ENCODE peak calls at places on chromosome 10, in seven cellular contexts. W, M, P, C, I, V and H are unnamed samples.
A peak's percentile ranks its signal among the peaks of the same experiment; 100 is the strongest.

GRCh38 chr10:61896854-61897661 is 4.4 kb upstream of the ARID5B start:
- DNase-seq in W (peak; percentile 67), M (peak; percentile 78), P (peak; percentile 27), C (peak; percentile 96), I (peak; percentile 94), V (peak; percentile 68), H (peak; percentile 83)

GRCh38 chr10:3761916-3762708 is 22.9 kb downstream of the KLF6 start:
- DNase-seq in W (peak; percentile 62), M (peak; percentile 79), P (peak; percentile 35), C (peak; percentile 84), I (peak; percentile 97), V (peak; percentile 61), H (peak; percentile 73)

GRCh38 chr10:26438534-26439269 is 561 bp downstream of the APBB1IP start:
- DNase-seq in W (no peak), M (no peak), P (no peak), C (peak; percentile 18), I (peak; percentile 80), V (no peak), H (peak; percentile 42)

GRCh38 chr10:69217119-69217754 is 2.9 kb upstream of the HKDC1 start:
- DNase-seq in W (peak; percentile 85), M (no peak), P (peak; percentile 80), C (peak; percentile 92), I (peak; percentile 79), V (no peak), H (no peak)

GRCh38 chr10:86752311-86752710 is 4.1 kb upstream of the BMPR1A start:
- DNase-seq in W (no peak), M (no peak), P (no peak), C (peak; percentile 42), I (no peak), V (no peak), H (no peak)

GRCh38 chr10:22017283-22018020 is 13.9 kb upstream of the DNAJC1 start:
- DNase-seq in W (no peak), M (no peak), P (no peak), C (peak; percentile 83), I (no peak), V (no peak), H (no peak)

GRCh38 chr10:93997546-93997945 is 3.8 kb downstream of the PLCE1 start:
- DNase-seq in W (no peak), M (no peak), P (no peak), C (peak; percentile 18), I (peak; percentile 73), V (no peak), H (no peak)

GRCh38 chr10:74544106-74544505 is 282.3 kb upstream of the KAT6B start:
- DNase-seq in W (peak; percentile 17), M (no peak), P (peak; percentile 34), C (peak; percentile 39), I (no peak), V (no peak), H (no peak)

GRCh38 chr10:117801691-117802090 is 245.1 kb downstream of the RAB11FIP2 start:
- DNase-seq in W (no peak), M (no peak), P (no peak), C (no peak), I (no peak), V (no peak), H (no peak)

GRCh38 chr10:60809157-60809556 is 30.9 kb downstream of the CDK1 start:
- DNase-seq in W (peak; percentile 93), M (no peak), P (peak; percentile 75), C (no peak), I (peak; percentile 87), V (no peak), H (no peak)

GRCh38 chr10:100370976-100371706 is 24.1 kb downstream of the SCD start:
- DNase-seq in W (peak; percentile 94), M (peak; percentile 52), P (peak; percentile 87), C (peak; percentile 94), I (peak; percentile 99), V (peak; percentile 25), H (peak; percentile 83)

GRCh38 chr10:7551289-7551688 is 115.5 kb downstream of the ITIH5 start:
- DNase-seq in W (no peak), M (no peak), P (no peak), C (no peak), I (no peak), V (no peak), H (no peak)

GRCh38 chr10:54282012-54282411 is 519.0 kb downstream of the PCDH15 start:
- DNase-seq in W (no peak), M (no peak), P (no peak), C (peak; percentile 8), I (no peak), V (no peak), H (no peak)

GRCh38 chr10:49610015-49610734 is at the start of gene SLC18A3:
- DNase-seq in W (no peak), M (no peak), P (no peak), C (no peak), I (no peak), V (no peak), H (peak; percentile 61)

GRCh38 chr10:34024708-34025425 is 690.4 kb upstream of the NRP1 start:
- DNase-seq in W (no peak), M (no peak), P (no peak), C (peak; percentile 65), I (no peak), V (no peak), H (peak; percentile 43)

DNA sequence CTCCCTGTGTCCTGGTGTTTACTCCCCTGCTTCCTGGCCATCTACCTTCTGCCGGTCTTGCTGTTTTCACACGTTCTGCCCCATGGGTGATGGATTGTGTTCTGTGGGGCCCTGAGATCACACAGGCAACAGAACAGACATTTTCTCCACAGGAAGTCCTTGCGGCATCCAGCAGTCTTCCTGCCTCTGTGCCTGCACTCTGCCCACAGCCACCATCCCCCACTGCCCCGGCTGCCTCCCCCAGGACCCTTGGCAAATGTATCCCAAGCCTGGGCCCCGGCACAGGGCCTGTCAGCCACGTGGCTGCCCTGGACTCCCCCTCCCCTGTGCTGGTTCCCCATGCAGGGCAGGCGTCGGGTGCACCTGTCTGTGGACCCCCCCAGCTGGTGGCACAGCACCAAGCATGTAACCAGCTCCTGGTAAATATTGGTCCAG is 184.2 kb downstream of the WDR37 start:
- DNase-seq in W (no peak), M (no peak), P (no peak), C (peak; percentile 95), I (no peak), V (peak; percentile 31), H (peak; percentile 75)
- H2BK5ac ChIP-seq in W (no peak overlapping the region), M (no peak overlapping the region), P (no peak overlapping the region), C (peak overlapping the region; percentile 67), I (no peak overlapping the region), V (peak overlapping the region; percentile 79), H (no peak overlapping the region)

DNA sequence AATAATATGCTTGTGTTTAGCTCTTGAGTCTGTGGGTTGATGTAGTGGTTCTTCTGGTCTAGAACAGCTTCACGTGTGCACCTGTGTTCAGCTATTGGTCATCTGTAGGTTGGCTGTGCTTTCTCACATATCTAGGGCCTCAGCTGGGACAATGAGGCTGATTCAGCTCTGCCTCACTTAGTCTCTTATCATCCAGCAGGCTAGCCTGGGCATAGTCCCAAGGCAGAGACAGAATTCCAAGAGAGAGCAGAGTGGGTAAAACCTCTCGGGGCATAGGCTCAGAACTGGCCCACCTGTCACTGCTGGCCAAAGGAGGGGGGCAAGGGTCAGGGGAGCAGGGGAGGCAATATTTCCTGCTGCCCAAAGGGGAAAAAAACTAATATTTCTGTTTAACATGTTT is 32.0 kb upstream of the MXI1 start:
- DNase-seq in W (no peak), M (no peak), P (peak; percentile 35), C (no peak), I (no peak), V (no peak), H (no peak)
- H2BK5ac ChIP-seq in W (no peak overlapping the region), M (no peak overlapping the region), P (no peak overlapping the region), C (no peak overlapping the region), I (no peak overlapping the region), V (no peak overlapping the region), H (no peak overlapping the region)

GRCh38 chr10:130932326-130933007 is 379.1 kb downstream of the TCERG1L start:
- DNase-seq in W (no peak), M (no peak), P (no peak), C (no peak), I (no peak), V (no peak), H (peak; percentile 15)

GRCh38 chr10:130933008-130933390 is 378.5 kb downstream of the TCERG1L start:
- DNase-seq in W (no peak), M (no peak), P (no peak), C (no peak), I (no peak), V (no peak), H (peak; percentile 12)

GRCh38 chr10:130928306-130928705 is 383.2 kb downstream of the TCERG1L start:
- DNase-seq in W (no peak), M (no peak), P (no peak), C (no peak), I (no peak), V (no peak), H (peak; percentile 4)

GRCh38 chr10:130929422-130930325 is 381.8 kb downstream of the TCERG1L start:
- DNase-seq in W (no peak), M (no peak), P (no peak), C (no peak), I (peak; percentile 29), V (no peak), H (no peak)

GRCh38 chr10:130930821-130931220 is 380.7 kb downstream of the TCERG1L start:
- DNase-seq in W (no peak), M (no peak), P (no peak), C (no peak), I (no peak), V (no peak), H (peak; percentile 14)
- H2BK5ac ChIP-seq in W (no peak overlapping the region), M (no peak overlapping the region), P (no peak overlapping the region), C (no peak overlapping the region), I (no peak overlapping the region), V (no peak overlapping the region), H (no peak overlapping the region)

GRCh38 chr10:32031920-32032319 is 24.3 kb downstream of the KIF5B start:
- DNase-seq in W (no peak), M (no peak), P (no peak), C (no peak), I (no peak), V (no peak), H (no peak)
- H2BK5ac ChIP-seq in W (no peak overlapping the region), M (no peak overlapping the region), P (no peak overlapping the region), C (no peak overlapping the region), I (no peak overlapping the region), V (no peak overlapping the region), H (no peak overlapping the region)

GRCh38 chr10:23021430-23021829 is 73.9 kb upstream of the MSRB2 start:
- DNase-seq in W (no peak), M (no peak), P (no peak), C (no peak), I (no peak), V (no peak), H (no peak)

DNA sequence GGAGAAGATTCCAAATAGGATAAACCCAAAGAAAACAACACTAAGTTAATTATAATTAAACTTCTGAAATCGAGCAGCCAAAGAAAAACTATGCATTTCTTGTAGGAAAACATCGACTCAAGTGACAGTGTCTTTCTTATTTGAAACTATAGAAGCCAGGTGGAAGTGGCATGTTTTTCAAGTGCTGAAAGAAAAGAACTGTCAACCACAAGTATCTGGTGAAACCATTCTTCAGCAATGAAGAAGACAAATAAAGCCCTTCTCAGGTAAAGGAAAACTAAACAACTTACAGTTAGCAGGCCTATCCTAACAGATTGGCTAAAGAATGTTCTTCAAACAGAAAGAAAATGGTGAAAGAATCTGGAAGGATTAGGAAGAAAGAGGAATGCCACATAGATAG is 71.4 kb upstream of the MSRB2 start:
- DNase-seq in W (no peak), M (no peak), P (no peak), C (no peak), I (peak; percentile 47), V (no peak), H (no peak)
- H2BK5ac ChIP-seq in W (no peak overlapping the region), M (no peak overlapping the region), P (no peak overlapping the region), C (no peak overlapping the region), I (no peak overlapping the region), V (no peak overlapping the region), H (no peak overlapping the region)